ENCODE peak calls at places on chromosomes 13 and 19, in seven cellular contexts. Z is cardiac fibroblast, F is WTC11, E is mesothelial cell of epicardium, L is mucosa of descending colon, H is progenitor cell of endocrine pancreas, I is fibroblast of lung. N is an unnamed sample.

GRCh38 chr13:106507560-106508274 is 27.7 kb downstream of the EFNB2 start:
- DNase-seq in Z (peak; percentile 97), E (no peak), L (no peak), I (peak; percentile 98), F (no peak), H (no peak), N (no peak)

GRCh38 chr19:32870981-32871451 is 1.4 kb upstream of the SLC7A9 start:
- DNase-seq in L (no peak), Z (no peak), I (no peak), E (no peak), H (no peak), F (no peak), N (no peak)

GRCh38 chr19:46812898-46813569 is 24.6 kb upstream of the SLC1A5 start:
- DNase-seq in E (no peak), F (peak; percentile 21), L (no peak), H (no peak), I (no peak), Z (no peak), N (no peak)

GRCh38 chr13:40181203-40181845 is 485.1 kb downstream of the FOXO1 start:
- DNase-seq in L (no peak), F (no peak), I (peak; percentile 87), H (no peak), Z (peak; percentile 80), E (no peak), N (no peak)

GRCh38 chr19:48393559-48394330 is at the start of gene GRIN2D:
- DNase-seq in F (peak; percentile 52), H (no peak), E (peak; percentile 65), L (no peak), I (peak; percentile 26), Z (peak; percentile 29), N (peak; percentile 87)

GRCh38 chr13:37476874-37477273 is 121.7 kb downstream of the POSTN start:
- DNase-seq in I (peak; percentile 33), L (no peak), H (no peak), E (no peak), F (no peak), Z (peak; percentile 51), N (peak; percentile 19)

GRCh38 chr19:38013913-38014575 is 107.0 kb downstream of the SIPA1L3 start:
- DNase-seq in Z (no peak), H (no peak), I (no peak), F (no peak), E (no peak), L (no peak), N (no peak)

GRCh38 chr19:391726-392374 is 17.1 kb downstream of the C2CD4C start:
- DNase-seq in H (no peak), L (no peak), F (no peak), E (peak; percentile 22), I (no peak), Z (no peak), N (no peak)

GRCh38 chr19:35249146-35249847 is 495 bp downstream of the LSR start:
- DNase-seq in Z (no peak), I (no peak), E (no peak), L (peak; percentile 55), H (no peak), F (no peak), N (no peak)

GRCh38 chr19:31316201-31316951 is 32.9 kb downstream of the TSHZ3 start:
- DNase-seq in E (no peak), L (peak; percentile 21), F (no peak), Z (peak; percentile 79), H (no peak), I (peak; percentile 82), N (no peak)

GRCh38 chr19:33219261-33219812 is 6.3 kb downstream of the SLC7A10 start:
- DNase-seq in I (no peak), L (no peak), E (no peak), H (no peak), F (peak; percentile 59), Z (peak; percentile 4), N (no peak)

GRCh38 chr13:101511766-101512165 is 59.3 kb downstream of the ITGBL1 start:
- DNase-seq in L (no peak), F (no peak), H (no peak), Z (no peak), E (no peak), I (no peak), N (no peak)

GRCh38 chr19:47176627-47177090 is 46.0 kb downstream of the SAE1 start:
- DNase-seq in L (no peak), I (peak; percentile 83), F (no peak), E (no peak), H (no peak), Z (peak; percentile 96), N (no peak)

GRCh38 chr13:92843549-92843948 is 383.1 kb upstream of the GPC6 start:
- DNase-seq in H (no peak), L (no peak), E (no peak), F (no peak), Z (peak; percentile 68), I (peak; percentile 88), N (no peak)

GRCh38 chr13:70960841-70961443 is 852.7 kb upstream of the KLHL1 start:
- DNase-seq in H (no peak), L (peak; percentile 35), F (no peak), I (peak; percentile 69), E (no peak), Z (peak; percentile 59), N (no peak)

GRCh38 chr19:3366761-3367571 is 583 bp downstream of the NFIC start:
- DNase-seq in H (no peak), I (peak; percentile 63), F (no peak), Z (no peak), E (no peak), L (peak; percentile 74), N (no peak)

GRCh38 chr13:75139291-75139690 is 342.7 kb downstream of the TBC1D4 start:
- DNase-seq in I (peak; percentile 59), F (no peak), L (no peak), H (no peak), Z (peak; percentile 38), E (no peak), N (no peak)

GRCh38 chr19:11560404-11560988 is 1.5 kb upstream of the ELOF1 start:
- DNase-seq in I (peak; percentile 77), Z (peak; percentile 80), F (peak; percentile 66), L (peak; percentile 67), H (peak; percentile 21), E (no peak), N (no peak)

GRCh38 chr13:20360041-20360491 is 127.9 kb upstream of the GJB6 start:
- DNase-seq in L (no peak), E (no peak), F (no peak), Z (peak; percentile 42), H (no peak), I (peak; percentile 62), N (no peak)

GRCh38 chr13:99663908-99664307 is 162.6 kb downstream of the TM9SF2 start:
- DNase-seq in F (no peak), E (no peak), Z (no peak), H (no peak), I (no peak), L (no peak), N (no peak)

GRCh38 chr13:99662678-99663077 is 161.4 kb downstream of the TM9SF2 start:
- DNase-seq in E (no peak), L (no peak), H (no peak), I (no peak), Z (no peak), F (no peak), N (no peak)

GRCh38 chr13:99663185-99663825 is 162.0 kb downstream of the TM9SF2 start:
- DNase-seq in H (no peak), F (no peak), I (no peak), Z (no peak), L (no peak), E (no peak), N (no peak)

GRCh38 chr13:99666146-99666805 is 165.0 kb downstream of the TM9SF2 start:
- DNase-seq in E (no peak), F (no peak), I (no peak), Z (no peak), H (no peak), L (no peak), N (no peak)

GRCh38 chr13:99665716-99666115 is 164.4 kb downstream of the TM9SF2 start:
- DNase-seq in I (no peak), L (no peak), H (no peak), Z (no peak), F (no peak), E (no peak), N (no peak)
- TF ChIP-seq CTCF in I (no peak), L (no peak), H (no peak), Z (no peak), F (no peak), E (no peak), N (no peak)

DNA sequence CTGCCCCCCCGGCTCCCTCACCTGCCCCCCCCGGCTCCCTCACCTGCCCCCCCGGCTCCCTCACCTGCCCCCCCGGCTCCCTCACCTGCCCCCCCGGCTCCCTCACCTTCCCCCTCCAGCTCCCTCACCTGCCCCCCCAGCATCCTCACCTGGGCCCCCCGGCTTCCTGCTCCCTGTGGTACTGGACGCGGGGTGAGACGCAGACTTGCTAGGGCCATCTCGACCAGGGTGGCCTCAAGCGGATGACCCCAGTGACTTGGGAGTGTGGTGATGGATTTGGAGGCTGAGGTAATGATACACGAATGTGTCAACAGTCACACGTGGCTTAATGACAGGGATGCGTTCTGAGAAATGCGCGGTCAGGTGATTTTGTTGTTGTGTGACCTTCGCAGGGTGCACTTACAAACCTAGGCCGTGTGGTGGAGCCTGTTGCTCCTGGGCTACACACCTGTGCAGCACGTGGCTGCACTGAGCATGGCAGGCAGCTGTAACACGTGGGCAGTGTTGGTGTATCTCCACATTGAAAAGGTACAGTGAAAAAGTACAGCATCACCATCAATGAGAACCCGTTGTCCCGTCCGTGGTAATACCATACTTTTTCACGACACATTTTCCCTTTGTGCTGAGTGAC is 197.8 kb downstream of the TEX29 start:
- DNase-seq in H (no peak), F (no peak), Z (no peak), E (no peak), L (no peak), I (no peak), N (no peak)
- TF ChIP-seq CTCF in H (peak; percentile 51), F (no peak), Z (no peak), E (no peak), L (no peak), I (no peak), N (no peak)

GRCh38 chr13:42228527-42228926 is 43.4 kb upstream of the AKAP11 start:
- DNase-seq in E (no peak), F (no peak), L (no peak), Z (no peak), H (no peak), I (no peak), N (no peak)

GRCh38 chr13:42233726-42234125 is 38.2 kb upstream of the AKAP11 start:
- DNase-seq in E (no peak), I (no peak), Z (no peak), F (no peak), L (no peak), H (no peak), N (no peak)

GRCh38 chr13:42229287-42229686 is 42.7 kb upstream of the AKAP11 start:
- DNase-seq in L (no peak), Z (peak; percentile 32), I (no peak), F (no peak), H (no peak), E (no peak), N (no peak)

DNA sequence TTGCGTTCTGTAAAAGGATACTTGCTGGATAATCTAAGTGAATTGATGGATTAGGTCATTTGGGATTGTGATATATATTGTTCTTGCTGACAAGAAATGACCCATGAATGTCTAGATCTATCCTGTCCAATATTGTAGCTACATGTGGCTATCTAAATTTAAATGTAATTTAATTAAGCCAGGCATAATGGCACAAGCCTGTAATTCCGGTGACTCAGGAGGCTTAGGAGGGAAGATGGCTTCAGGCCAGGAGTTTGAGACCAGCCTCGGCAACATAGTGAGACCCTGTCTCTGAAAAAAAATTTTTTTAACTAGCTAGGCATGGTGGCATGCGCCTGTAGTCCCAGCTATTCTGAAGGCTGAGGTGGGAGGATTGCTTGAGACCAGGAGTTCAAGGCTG is 39.3 kb upstream of the AKAP11 start:
- DNase-seq in E (no peak), H (no peak), I (no peak), Z (no peak), L (no peak), F (no peak), N (no peak)
- TF ChIP-seq CTCF in E (no peak), H (no peak), I (no peak), Z (no peak), L (no peak), F (no peak), N (no peak)

GRCh38 chr13:78759704-78760103 is 100.7 kb upstream of the OBI1 start:
- DNase-seq in H (no peak), I (no peak), Z (peak; percentile 1), L (no peak), E (no peak), F (no peak), N (no peak)
- TF ChIP-seq CTCF in H (no peak), I (no peak), Z (no peak), L (no peak), E (no peak), F (no peak), N (no peak)